ENCODE peak calls at places on chromosomes 12 and 14, in eight cellular contexts. One of them, this sample, is unnamed.

GRCh38 chr12:65266408-65266807 is 12.1 kb upstream of the MSRB3 start:
- DNase-seq in tibial artery: no peak
- DNase-seq in HL-60: no peak
- DNase-seq in choroid plexus epithelial cell: no peak
- DNase-seq in kidney: no peak
- DNase-seq in GM12865: no peak
- DNase-seq in B cell: no peak
- DNase-seq in nephron progenitor cell: no peak
- DNase-seq in this sample: no peak

GRCh38 chr14:88559852-88560251 is 3.0 kb upstream of the ZC3H14 start:
- DNase-seq in tibial artery: no peak
- DNase-seq in HL-60: no peak
- DNase-seq in choroid plexus epithelial cell: peak; percentile 79
- DNase-seq in kidney: no peak
- DNase-seq in GM12865: no peak
- DNase-seq in B cell: no peak
- DNase-seq in nephron progenitor cell: no peak
- DNase-seq in this sample: no peak

GRCh38 chr12:29895966-29896365 is 112.2 kb upstream of the TMTC1 start:
- DNase-seq in tibial artery: no peak
- DNase-seq in HL-60: no peak
- DNase-seq in choroid plexus epithelial cell: no peak
- DNase-seq in kidney: no peak
- DNase-seq in GM12865: no peak
- DNase-seq in B cell: no peak
- DNase-seq in nephron progenitor cell: no peak
- DNase-seq in this sample: no peak

GRCh38 chr14:76615331-76615730 is 145.9 kb upstream of the VASH1 start:
- DNase-seq in tibial artery: no peak
- DNase-seq in HL-60: no peak
- DNase-seq in choroid plexus epithelial cell: no peak
- DNase-seq in kidney: no peak
- DNase-seq in GM12865: no peak
- DNase-seq in B cell: no peak
- DNase-seq in nephron progenitor cell: no peak
- DNase-seq in this sample: no peak

GRCh38 chr12:26287666-26288408 is 92.5 kb downstream of the SSPN start:
- DNase-seq in tibial artery: peak; percentile 80
- DNase-seq in HL-60: no peak
- DNase-seq in choroid plexus epithelial cell: no peak
- DNase-seq in kidney: peak; percentile 94
- DNase-seq in GM12865: peak; percentile 23
- DNase-seq in B cell: no peak
- DNase-seq in nephron progenitor cell: no peak
- DNase-seq in this sample: no peak

GRCh38 chr12:98499668-98500456 is 15.5 kb upstream of the TMPO start:
- DNase-seq in tibial artery: no peak
- DNase-seq in HL-60: no peak
- DNase-seq in choroid plexus epithelial cell: no peak
- DNase-seq in kidney: no peak
- DNase-seq in GM12865: no peak
- DNase-seq in B cell: no peak
- DNase-seq in nephron progenitor cell: no peak
- DNase-seq in this sample: no peak

GRCh38 chr14:35403085-35403396 is 1.5 kb downstream of the NFKBIA start:
- DNase-seq in tibial artery: no peak
- DNase-seq in HL-60: no peak
- DNase-seq in choroid plexus epithelial cell: peak; percentile 57
- DNase-seq in kidney: peak; percentile 85
- DNase-seq in GM12865: peak; percentile 50
- DNase-seq in B cell: no peak
- DNase-seq in nephron progenitor cell: no peak
- DNase-seq in this sample: no peak

GRCh38 chr14:91614187-91614586 is 104.1 kb upstream of the PPP4R3A start:
- DNase-seq in tibial artery: no peak
- DNase-seq in HL-60: no peak
- DNase-seq in choroid plexus epithelial cell: peak; percentile 14
- DNase-seq in kidney: no peak
- DNase-seq in GM12865: no peak
- DNase-seq in B cell: no peak
- DNase-seq in nephron progenitor cell: no peak
- DNase-seq in this sample: no peak

GRCh38 chr12:59708059-59708458 is 112.2 kb downstream of the SLC16A7 start:
- DNase-seq in tibial artery: no peak
- DNase-seq in HL-60: no peak
- DNase-seq in choroid plexus epithelial cell: peak; percentile 70
- DNase-seq in kidney: no peak
- DNase-seq in GM12865: no peak
- DNase-seq in B cell: no peak
- DNase-seq in nephron progenitor cell: no peak
- DNase-seq in this sample: no peak

GRCh38 chr12:79725987-79726386 is 35.2 kb upstream of the PAWR start:
- DNase-seq in tibial artery: no peak
- DNase-seq in HL-60: no peak
- DNase-seq in choroid plexus epithelial cell: peak; percentile 77
- DNase-seq in kidney: no peak
- DNase-seq in GM12865: no peak
- DNase-seq in B cell: no peak
- DNase-seq in nephron progenitor cell: no peak
- DNase-seq in this sample: no peak

GRCh38 chr14:105317546-105317945 is 3.0 kb downstream of the PACS2 start:
- DNase-seq in tibial artery: peak; percentile 66
- DNase-seq in HL-60: no peak
- DNase-seq in choroid plexus epithelial cell: no peak
- DNase-seq in kidney: peak; percentile 80
- DNase-seq in GM12865: no peak
- DNase-seq in B cell: no peak
- DNase-seq in nephron progenitor cell: no peak
- DNase-seq in this sample: no peak

GRCh38 chr12:22684526-22685118 is 59.7 kb downstream of the ETNK1 start:
- DNase-seq in tibial artery: no peak
- DNase-seq in HL-60: no peak
- DNase-seq in choroid plexus epithelial cell: peak; percentile 78
- DNase-seq in kidney: no peak
- DNase-seq in GM12865: peak; percentile 54
- DNase-seq in B cell: peak; percentile 41
- DNase-seq in nephron progenitor cell: no peak
- DNase-seq in this sample: peak; percentile 13

GRCh38 chr12:124919646-124920352 is 5.3 kb upstream of the UBC start:
- DNase-seq in tibial artery: no peak
- DNase-seq in HL-60: no peak
- DNase-seq in choroid plexus epithelial cell: peak; percentile 44
- DNase-seq in kidney: no peak
- DNase-seq in GM12865: peak; percentile 86
- DNase-seq in B cell: peak; percentile 56
- DNase-seq in nephron progenitor cell: no peak
- DNase-seq in this sample: no peak

GRCh38 chr12:65252515-65252914 is 26.0 kb upstream of the MSRB3 start:
- DNase-seq in tibial artery: no peak
- DNase-seq in HL-60: no peak
- DNase-seq in choroid plexus epithelial cell: no peak
- DNase-seq in kidney: no peak
- DNase-seq in GM12865: no peak
- DNase-seq in B cell: no peak
- DNase-seq in nephron progenitor cell: no peak
- DNase-seq in this sample: no peak

GRCh38 chr12:58919271-58920101 is 818 bp downstream of the LRIG3 start:
- DNase-seq in tibial artery: peak; percentile 36
- DNase-seq in HL-60: no peak
- DNase-seq in choroid plexus epithelial cell: peak; percentile 71
- DNase-seq in kidney: no peak
- DNase-seq in GM12865: peak; percentile 80
- DNase-seq in B cell: no peak
- DNase-seq in nephron progenitor cell: no peak
- DNase-seq in this sample: peak; percentile 62

GRCh38 chr12:67449591-67450052 is 180.5 kb downstream of the CAND1 start:
- DNase-seq in tibial artery: no peak
- DNase-seq in HL-60: no peak
- DNase-seq in choroid plexus epithelial cell: no peak
- DNase-seq in kidney: no peak
- DNase-seq in GM12865: peak; percentile 86
- DNase-seq in B cell: peak; percentile 30
- DNase-seq in nephron progenitor cell: no peak
- DNase-seq in this sample: peak; percentile 18

GRCh38 chr12:96623818-96624217 is 134.4 kb downstream of the CFAP54 start:
- DNase-seq in tibial artery: no peak
- DNase-seq in HL-60: no peak
- DNase-seq in choroid plexus epithelial cell: no peak
- DNase-seq in kidney: no peak
- DNase-seq in GM12865: no peak
- DNase-seq in B cell: no peak
- DNase-seq in nephron progenitor cell: no peak
- DNase-seq in this sample: no peak

GRCh38 chr12:53039851-53040250 is 10.0 kb upstream of the TNS2 start:
- DNase-seq in tibial artery: no peak
- DNase-seq in HL-60: no peak
- DNase-seq in choroid plexus epithelial cell: no peak
- DNase-seq in kidney: no peak
- DNase-seq in GM12865: no peak
- DNase-seq in B cell: no peak
- DNase-seq in nephron progenitor cell: no peak
- DNase-seq in this sample: no peak

GRCh38 chr12:117514016-117514415 is 152.6 kb upstream of the NOS1 start:
- DNase-seq in tibial artery: no peak
- DNase-seq in HL-60: no peak
- DNase-seq in choroid plexus epithelial cell: no peak
- DNase-seq in kidney: no peak
- DNase-seq in GM12865: no peak
- DNase-seq in B cell: no peak
- DNase-seq in nephron progenitor cell: no peak
- DNase-seq in this sample: no peak

GRCh38 chr12:19190292-19191031 is 60.9 kb downstream of the PLEKHA5 start:
- DNase-seq in tibial artery: no peak
- DNase-seq in HL-60: peak; percentile 21
- DNase-seq in choroid plexus epithelial cell: peak; percentile 69
- DNase-seq in kidney: no peak
- DNase-seq in GM12865: no peak
- DNase-seq in B cell: no peak
- DNase-seq in nephron progenitor cell: no peak
- DNase-seq in this sample: no peak

GRCh38 chr12:118371354-118372282 is 1.1 kb downstream of the TAOK3 start:
- DNase-seq in tibial artery: peak; percentile 30
- DNase-seq in HL-60: no peak
- DNase-seq in choroid plexus epithelial cell: no peak
- DNase-seq in kidney: peak; percentile 81
- DNase-seq in GM12865: no peak
- DNase-seq in B cell: peak; percentile 39
- DNase-seq in nephron progenitor cell: peak; percentile 47
- DNase-seq in this sample: peak; percentile 25

DNA sequence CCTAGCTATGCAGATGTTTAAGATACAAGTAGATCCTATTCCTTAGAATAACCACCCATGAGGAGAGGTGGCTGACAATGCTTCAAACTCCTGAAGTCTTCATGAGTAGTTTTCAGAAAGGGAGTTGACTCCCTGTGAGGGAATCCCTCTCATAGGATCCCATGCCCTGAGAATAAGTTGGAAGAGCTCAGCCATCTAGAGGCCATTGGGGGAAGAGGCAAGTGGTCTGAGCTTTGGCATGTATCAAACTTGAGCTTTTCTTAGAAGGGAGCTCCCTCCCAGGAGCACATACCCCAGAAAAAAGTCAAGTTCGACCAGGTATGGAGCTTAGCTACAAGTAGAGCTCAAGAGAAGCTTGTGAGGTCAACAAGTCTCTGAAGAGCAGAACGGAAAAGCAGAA is 165.7 kb upstream of the RBM19 start:
- DNase-seq in tibial artery: no peak
- DNase-seq in HL-60: no peak
- DNase-seq in choroid plexus epithelial cell: no peak
- DNase-seq in kidney: no peak
- DNase-seq in GM12865: no peak
- DNase-seq in B cell: no peak
- DNase-seq in nephron progenitor cell: no peak
- DNase-seq in this sample: no peak
- TF ChIP-seq CTCF in tibial artery: no peak
- TF ChIP-seq CTCF in HL-60: no peak
- TF ChIP-seq CTCF in choroid plexus epithelial cell: no peak
- TF ChIP-seq CTCF in kidney: no peak
- TF ChIP-seq CTCF in GM12865: no peak
- TF ChIP-seq CTCF in B cell: no peak
- TF ChIP-seq CTCF in nephron progenitor cell: no peak
- TF ChIP-seq CTCF in this sample: no peak

DNA sequence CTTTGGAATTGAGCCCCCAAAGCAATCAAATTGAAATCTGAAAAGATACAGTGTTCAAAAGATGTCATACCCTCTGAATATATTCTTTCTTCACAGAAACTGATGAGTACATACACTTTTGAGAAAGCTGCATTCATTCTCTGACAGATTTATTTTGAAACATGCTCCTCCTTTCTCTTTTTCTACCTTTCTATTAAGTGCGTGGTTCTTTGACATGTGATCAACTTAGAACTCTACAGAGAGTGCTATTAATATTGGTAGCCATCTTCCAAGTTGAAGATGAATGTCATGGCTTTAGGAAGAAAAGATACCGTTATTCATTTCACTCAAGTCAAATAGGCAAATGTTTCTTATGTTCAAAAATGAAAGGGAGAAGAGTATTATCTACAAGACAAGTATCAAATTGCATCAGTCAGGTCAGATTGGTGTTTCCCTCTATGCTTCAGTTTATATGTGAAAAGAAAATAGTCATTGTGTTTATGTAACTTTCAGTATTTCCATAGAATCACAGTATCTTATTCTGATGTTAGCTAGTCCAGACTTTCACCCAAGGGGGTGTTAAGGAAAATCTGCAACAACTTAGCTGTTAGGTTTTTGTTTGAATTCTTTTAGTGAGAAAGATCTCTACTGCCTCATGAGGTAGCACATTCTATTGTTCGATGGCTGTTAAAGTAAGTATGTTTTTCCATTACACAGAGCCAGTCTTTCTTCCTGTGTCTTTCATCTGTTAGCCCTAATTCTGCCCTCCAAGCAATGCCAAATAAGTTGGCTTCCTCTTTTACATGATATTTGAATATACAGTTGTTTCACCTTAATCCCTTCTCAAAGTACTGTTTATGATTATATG is 55.4 kb upstream of the GARIN2 start:
- DNase-seq in tibial artery: no peak
- DNase-seq in HL-60: no peak
- DNase-seq in choroid plexus epithelial cell: peak; percentile 46
- DNase-seq in kidney: no peak
- DNase-seq in GM12865: no peak
- DNase-seq in B cell: no peak
- DNase-seq in nephron progenitor cell: no peak
- DNase-seq in this sample: no peak
- TF ChIP-seq CTCF in tibial artery: no peak
- TF ChIP-seq CTCF in HL-60: no peak
- TF ChIP-seq CTCF in choroid plexus epithelial cell: no peak
- TF ChIP-seq CTCF in kidney: no peak
- TF ChIP-seq CTCF in GM12865: no peak
- TF ChIP-seq CTCF in B cell: no peak
- TF ChIP-seq CTCF in nephron progenitor cell: no peak
- TF ChIP-seq CTCF in this sample: no peak

GRCh38 chr12:105561981-105562726 is 231.7 kb downstream of the C12orf75 start:
- DNase-seq in tibial artery: peak; percentile 32
- DNase-seq in HL-60: no peak
- DNase-seq in choroid plexus epithelial cell: peak; percentile 48
- DNase-seq in kidney: peak; percentile 83
- DNase-seq in GM12865: no peak
- DNase-seq in B cell: no peak
- DNase-seq in nephron progenitor cell: peak; percentile 39
- DNase-seq in this sample: no peak
- TF ChIP-seq CTCF in tibial artery: no peak
- TF ChIP-seq CTCF in HL-60: no peak
- TF ChIP-seq CTCF in choroid plexus epithelial cell: peak; percentile 11
- TF ChIP-seq CTCF in kidney: no peak
- TF ChIP-seq CTCF in GM12865: no peak
- TF ChIP-seq CTCF in B cell: no peak
- TF ChIP-seq CTCF in nephron progenitor cell: no peak
- TF ChIP-seq CTCF in this sample: no peak

GRCh38 chr12:123384994-123385376 is 1.1 kb downstream of the KMT5A start:
- DNase-seq in tibial artery: no peak
- DNase-seq in HL-60: no peak
- DNase-seq in choroid plexus epithelial cell: peak; percentile 45
- DNase-seq in kidney: no peak
- DNase-seq in GM12865: no peak
- DNase-seq in B cell: no peak
- DNase-seq in nephron progenitor cell: no peak
- DNase-seq in this sample: no peak
- TF ChIP-seq CTCF in tibial artery: no peak
- TF ChIP-seq CTCF in HL-60: no peak
- TF ChIP-seq CTCF in choroid plexus epithelial cell: no peak
- TF ChIP-seq CTCF in kidney: no peak
- TF ChIP-seq CTCF in GM12865: no peak
- TF ChIP-seq CTCF in B cell: no peak
- TF ChIP-seq CTCF in nephron progenitor cell: no peak
- TF ChIP-seq CTCF in this sample: no peak